ENCODE peak calls at places on chromosomes 3 and 15, in ten cellular contexts. P is psoas muscle, H is neural progenitor cell, M is ovary, Q is fibroblast of lung, I is tibial artery, W is SK-N-SH, O is mammary epithelial cell, T is sigmoid colon, C is heart left ventricle. Y is an unnamed sample.
A peak's percentile ranks its signal among the peaks of the same experiment; 100 is the strongest.

GRCh38 chr3:141115752-141116541 is 64.8 kb downstream of the SPSB4 start:
- DNase-seq in P (no peak), H (peak; percentile 0), M (peak; percentile 39), Q (no peak), I (no peak), W (no peak), O (no peak), T (peak; percentile 77), C (no peak), Y (peak; percentile 51)

GRCh38 chr3:56801151-56801596 is 575 bp downstream of the ARHGEF3 start:
- DNase-seq in P (no peak), H (no peak), M (peak; percentile 50), Q (no peak), I (no peak), W (no peak), O (peak; percentile 35), T (no peak), C (no peak), Y (no peak)

GRCh38 chr15:79916424-79916823 is 19.6 kb upstream of the MTHFS start:
- DNase-seq in P (no peak), H (no peak), M (no peak), Q (no peak), I (no peak), W (no peak), O (no peak), T (no peak), C (no peak), Y (no peak)

GRCh38 chr15:31222769-31223345 is 103.8 kb upstream of the KLF13 start:
- DNase-seq in P (no peak), H (no peak), M (no peak), Q (no peak), I (no peak), W (no peak), O (no peak), T (no peak), C (no peak), Y (no peak)

GRCh38 chr15:70492240-70493177 is 270.8 kb downstream of the UACA start:
- DNase-seq in P (peak; percentile 66), H (no peak), M (no peak), Q (peak; percentile 93), I (peak; percentile 61), W (peak; percentile 80), O (peak; percentile 90), T (no peak), C (peak; percentile 59), Y (peak; percentile 50)

GRCh38 chr3:59981377-59981776 is 931.6 kb upstream of the CFAP20DC start:
- DNase-seq in P (no peak), H (no peak), M (no peak), Q (no peak), I (no peak), W (no peak), O (no peak), T (no peak), C (no peak), Y (no peak)

GRCh38 chr15:43134157-43134637 is 811 bp downstream of the TMEM62 start:
- DNase-seq in P (no peak), H (peak; percentile 22), M (no peak), Q (no peak), I (no peak), W (peak; percentile 40), O (peak; percentile 31), T (no peak), C (no peak), Y (no peak)

GRCh38 chr15:29134641-29135071 is 135.0 kb downstream of the NSMCE3 start:
- DNase-seq in P (no peak), H (no peak), M (no peak), Q (no peak), I (no peak), W (peak; percentile 52), O (no peak), T (no peak), C (no peak), Y (no peak)

GRCh38 chr3:135869439-135870105 is 96.0 kb upstream of the PPP2R3A start:
- DNase-seq in P (no peak), H (no peak), M (no peak), Q (peak; percentile 70), I (no peak), W (no peak), O (no peak), T (no peak), C (no peak), Y (no peak)

GRCh38 chr3:135871311-135871710 is 94.2 kb upstream of the PPP2R3A start:
- DNase-seq in P (no peak), H (no peak), M (no peak), Q (peak; percentile 81), I (no peak), W (no peak), O (no peak), T (no peak), C (no peak), Y (no peak)

GRCh38 chr3:135868801-135869200 is 96.7 kb upstream of the PPP2R3A start:
- DNase-seq in P (no peak), H (no peak), M (no peak), Q (no peak), I (no peak), W (no peak), O (no peak), T (no peak), C (no peak), Y (no peak)

GRCh38 chr3:135878501-135878900 is 87.0 kb upstream of the PPP2R3A start:
- DNase-seq in P (no peak), H (no peak), M (no peak), Q (no peak), I (no peak), W (no peak), O (peak; percentile 63), T (no peak), C (no peak), Y (no peak)

GRCh38 chr3:135874035-135874434 is 91.5 kb upstream of the PPP2R3A start:
- DNase-seq in P (no peak), H (no peak), M (no peak), Q (no peak), I (no peak), W (no peak), O (no peak), T (no peak), C (no peak), Y (no peak)
- TF ChIP-seq CTCF in P (no peak), H (no peak), M (no peak), Q (no peak), I (no peak), W (no peak), O (no peak), T (no peak), C (no peak), Y (no peak)

GRCh38 chr15:57384816-57385215 is 8.5 kb downstream of the CGNL1 start:
- DNase-seq in P (no peak), H (no peak), M (no peak), Q (peak; percentile 86), I (no peak), W (no peak), O (no peak), T (no peak), C (no peak), Y (no peak)

GRCh38 chr15:57387644-57388076 is 11.4 kb downstream of the CGNL1 start:
- DNase-seq in P (no peak), H (no peak), M (no peak), Q (no peak), I (no peak), W (no peak), O (no peak), T (no peak), C (no peak), Y (no peak)

GRCh38 chr15:57385923-57386390 is 9.7 kb downstream of the CGNL1 start:
- DNase-seq in P (no peak), H (no peak), M (no peak), Q (no peak), I (no peak), W (no peak), O (no peak), T (no peak), C (no peak), Y (no peak)

GRCh38 chr15:57388199-57388863 is 12.0 kb downstream of the CGNL1 start:
- DNase-seq in P (no peak), H (no peak), M (no peak), Q (peak; percentile 55), I (peak; percentile 58), W (no peak), O (no peak), T (no peak), C (no peak), Y (no peak)

GRCh38 chr15:57387011-57387410 is 10.7 kb downstream of the CGNL1 start:
- DNase-seq in P (no peak), H (no peak), M (no peak), Q (no peak), I (no peak), W (no peak), O (no peak), T (no peak), C (no peak), Y (no peak)
- H3K4me1 ChIP-seq in P (no peaks in the 10 kb centered on the region), H (peaks cover 44% of the 10 kb centered on the region), M (peaks cover 20% of the 10 kb centered on the region), Q (no peaks in the 10 kb centered on the region), I (no peaks in the 10 kb centered on the region), W (no peaks in the 10 kb centered on the region), O (no peaks in the 10 kb centered on the region), T (no peaks in the 10 kb centered on the region), C (peaks cover 45% of the 10 kb centered on the region), Y (peaks cover 70% of the 10 kb centered on the region)

DNA sequence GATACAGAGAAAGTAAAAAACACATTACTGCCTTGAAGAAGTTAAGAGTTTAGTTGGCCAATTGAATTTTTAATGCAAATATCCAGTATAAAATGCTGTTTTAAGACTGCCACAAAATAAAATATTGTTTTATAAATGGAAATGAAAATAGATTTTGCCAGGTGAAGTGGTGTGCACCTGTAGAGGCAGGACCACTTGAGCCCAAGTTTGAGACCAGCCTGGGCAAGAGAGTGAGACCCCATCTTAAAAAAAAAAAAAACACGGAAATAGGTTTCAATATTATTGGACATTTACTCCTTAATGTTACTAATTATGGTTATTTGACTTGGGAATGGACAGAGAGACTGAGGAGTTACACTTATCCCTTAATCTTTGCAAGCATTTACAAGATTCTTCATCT is 1.9 kb downstream of the PIGB start:
- DNase-seq in P (no peak), H (no peak), M (no peak), Q (no peak), I (no peak), W (no peak), O (no peak), T (no peak), C (no peak), Y (no peak)
- H3K27ac ChIP-seq in P (no peak overlapping the region), H (no peak overlapping the region), M (no peak overlapping the region), Q (no peak overlapping the region), I (no peak overlapping the region), W (no peak overlapping the region), O (no peak overlapping the region), T (no peak overlapping the region), C (no peak overlapping the region), Y (no peak overlapping the region)

DNA sequence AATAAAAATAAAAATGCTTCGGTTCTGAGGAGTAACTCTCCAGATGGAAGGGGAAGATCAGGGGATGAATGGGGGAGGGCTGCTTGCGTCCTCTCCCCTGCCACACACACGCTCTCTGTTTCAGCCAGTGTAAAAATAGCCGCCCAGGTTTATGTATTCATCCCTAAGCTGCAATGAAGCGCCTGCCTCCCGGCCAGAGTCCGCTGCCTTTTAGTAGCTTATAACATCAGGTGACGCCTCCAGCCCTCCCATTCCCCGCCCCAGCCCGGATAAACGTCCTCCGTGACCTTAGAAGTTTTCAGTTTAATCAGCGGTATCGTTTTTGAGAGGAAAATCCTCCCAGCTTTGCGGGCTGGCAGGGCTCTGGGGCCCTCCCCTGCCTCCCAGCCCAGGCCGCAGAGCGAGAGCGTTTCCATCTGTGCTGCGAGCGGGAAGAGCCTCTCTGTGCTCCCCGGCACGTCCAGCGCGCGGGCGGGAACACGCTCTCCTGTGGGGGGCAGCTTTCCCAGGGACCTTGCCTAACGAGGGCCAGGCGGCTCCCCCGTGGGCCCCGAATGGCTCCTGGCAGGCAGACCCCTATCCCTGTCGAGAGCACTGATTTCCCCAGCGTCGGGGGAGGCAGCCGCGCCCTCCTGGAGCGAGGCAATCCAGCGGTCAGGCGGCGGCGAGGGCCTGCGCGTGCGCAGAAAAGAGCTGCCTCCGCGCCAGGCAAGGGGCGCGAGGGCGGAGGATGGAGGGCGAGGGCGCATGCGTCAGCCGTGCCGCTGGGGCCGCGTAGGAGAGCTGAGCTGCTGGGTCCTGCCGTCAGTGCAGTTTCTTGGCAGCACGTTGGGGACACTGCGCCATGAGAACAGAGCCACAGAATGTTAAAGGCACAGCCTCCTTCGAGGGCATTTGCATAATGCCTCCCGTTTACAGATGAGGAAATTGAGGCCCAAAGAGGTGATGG is 71.2 kb downstream of the CCNL1 start:
- DNase-seq in P (peak; percentile 99), H (peak; percentile 96), M (peak; percentile 98), Q (peak; percentile 94), I (peak; percentile 96), W (peak; percentile 99), O (peak; percentile 94), T (peak; percentile 99), C (peak; percentile 97), Y (peak; percentile 96)
- TF ChIP-seq CTCF in P (peak; percentile 14), H (peak; percentile 26), M (peak; percentile 21), Q (no peak), I (no peak), W (no peak), O (no peak), T (no peak), C (peak; percentile 24), Y (no peak)

Y was measured in heart right ventricle.